ENCODE peak calls at places on chromosomes 13 and 19, in four cellular contexts. O is GM04504, Y is psoas muscle, I is kidney. F is an unnamed sample.
A peak's percentile ranks its signal among the peaks of the same experiment; 100 is the strongest.

GRCh38 chr19:49890349-49891311 is 6.1 kb downstream of the IL4I1 start:
- DNase-seq in O (no peak), Y (no peak), I (no peak), F (no peak)

GRCh38 chr19:43784251-43784980 is 3.6 kb upstream of the KCNN4 start:
- DNase-seq in Y (peak; percentile 65), I (no peak), O (peak; percentile 68), F (peak; percentile 70)

GRCh38 chr19:43464089-43464775 is 1.2 kb downstream of the LYPD3 start:
- DNase-seq in I (peak; percentile 94), O (no peak), Y (peak; percentile 74), F (peak; percentile 87)

GRCh38 chr13:49367640-49368431 is 76.0 kb downstream of the CAB39L start:
- DNase-seq in Y (no peak), O (no peak), I (no peak), F (no peak)

GRCh38 chr13:98839826-98840769 is 87.6 kb upstream of the SLC15A1 start:
- DNase-seq in O (no peak), Y (peak; percentile 44), I (peak; percentile 81), F (no peak)

GRCh38 chr19:10503002-10503789 is at the start of gene KEAP1:
- DNase-seq in Y (no peak), O (no peak), I (no peak), F (peak; percentile 72)

GRCh38 chr13:30418886-30419459 is 3.3 kb upstream of the UBE2L5 start:
- DNase-seq in Y (no peak), I (no peak), O (no peak), F (no peak)

GRCh38 chr19:6069268-6069771 is 41.0 kb downstream of the RFX2 start:
- DNase-seq in O (no peak), Y (no peak), I (peak; percentile 7), F (no peak)

GRCh38 chr13:21616880-21617279 is 12.9 kb upstream of the MICU2 start:
- DNase-seq in Y (no peak), I (no peak), O (no peak), F (no peak)

GRCh38 chr13:73880365-73880764 is 253.8 kb downstream of the KLF12 start:
- DNase-seq in Y (no peak), I (no peak), O (no peak), F (no peak)

GRCh38 chr19:47195462-47195861 is 35.5 kb downstream of the BBC3 start:
- DNase-seq in I (no peak), O (no peak), Y (no peak), F (no peak)

GRCh38 chr19:17339088-17339741 is 1.9 kb downstream of the GTPBP3 start:
- DNase-seq in O (no peak), Y (no peak), I (no peak), F (no peak)

GRCh38 chr13:25217023-25217909 is 45.2 kb upstream of the AMER2 start:
- DNase-seq in I (no peak), O (no peak), Y (no peak), F (no peak)

GRCh38 chr13:50352720-50353491 is 337.7 kb downstream of the KCNRG start:
- DNase-seq in I (no peak), Y (no peak), O (no peak), F (no peak)

GRCh38 chr13:48828962-48829405 is 146.7 kb upstream of the FNDC3A start:
- DNase-seq in O (no peak), Y (no peak), I (no peak), F (no peak)

GRCh38 chr19:45676851-45677263 is 8.8 kb downstream of the GIPR start:
- DNase-seq in Y (no peak), I (peak; percentile 82), O (no peak), F (no peak)

GRCh38 chr19:12969292-12969988 is at the start of gene DAND5:
- DNase-seq in O (no peak), I (no peak), Y (no peak), F (no peak)

GRCh38 chr19:15331419-15332310 is 674 bp downstream of the BRD4 start:
- DNase-seq in O (no peak), I (peak; percentile 86), Y (peak; percentile 73), F (peak; percentile 35)

GRCh38 chr19:2270572-2271515 is 11.1 kb downstream of the PEAK3 start:
- DNase-seq in O (peak; percentile 70), I (peak; percentile 97), Y (peak; percentile 91), F (peak; percentile 83)

GRCh38 chr19:15276620-15277019 is 44.4 kb upstream of the EPHX3 start:
- DNase-seq in O (no peak), I (no peak), Y (no peak), F (no peak)

GRCh38 chr13:100394005-100394695 is 194.4 kb downstream of the GGACT start:
- DNase-seq in O (peak; percentile 77), Y (no peak), I (no peak), F (no peak)

GRCh38 chr13:32056316-32056715 is 24.7 kb downstream of the FRY start:
- DNase-seq in O (no peak), Y (no peak), I (no peak), F (no peak)

GRCh38 chr19:15197275-15198005 is 3.4 kb downstream of the NOTCH3 start:
- DNase-seq in Y (no peak), I (no peak), O (no peak), F (no peak)

GRCh38 chr19:49469828-49470614 is 4.0 kb upstream of the FLT3LG start:
- DNase-seq in Y (no peak), O (no peak), I (no peak), F (no peak)